ENCODE peak calls at places on chromosomes 5 and 9, in five cellular contexts. A, D, T, K and V are unnamed samples.

GRCh38 chr5:139147743-139148079 is 50.5 kb downstream of the SIL1 start:
- DNase-seq in D (peak), T (peak), K (peak), A (peak), V (no peak)

GRCh38 chr9:121317737-121318630 is 50.0 kb downstream of the GSN start:
- DNase-seq in K (no peak), A (peak), D (no peak), T (peak), V (no peak)

GRCh38 chr9:297104-297794 is 82.6 kb downstream of the DOCK8 start:
- DNase-seq in D (no peak), K (peak), T (no peak), A (no peak), V (peak)

GRCh38 chr9:127283917-127284316 is 19.3 kb downstream of the GARNL3 start:
- DNase-seq in K (peak), A (peak), D (peak), T (no peak), V (no peak)

GRCh38 chr9:128208386-128208785 is 5.2 kb downstream of the DNM1 start:
- DNase-seq in D (no peak), T (no peak), A (no peak), K (peak), V (no peak)

GRCh38 chr5:76791461-76791860 is 27.4 kb upstream of the F2RL1 start:
- DNase-seq in T (no peak), A (peak), K (no peak), D (no peak), V (no peak)

GRCh38 chr5:96934291-96934694 is 1.6 kb upstream of the LNPEP start:
- DNase-seq in T (no peak), D (peak), A (no peak), K (no peak), V (no peak)

GRCh38 chr9:73871636-73872035 is 625.5 kb upstream of the RORB start:
- DNase-seq in A (peak), T (no peak), K (no peak), D (no peak), V (no peak)

GRCh38 chr5:54093081-54093492 is 217.3 kb downstream of the ARL15 start:
- DNase-seq in T (no peak), A (no peak), K (peak), D (no peak), V (no peak)

GRCh38 chr9:16316406-16316805 is 554.1 kb downstream of the BNC2 start:
- DNase-seq in A (no peak), T (peak), D (no peak), K (no peak), V (no peak)

GRCh38 chr9:114378016-114378415 is 9.8 kb downstream of the AKNA start:
- DNase-seq in T (no peak), K (no peak), A (no peak), D (no peak), V (no peak)

GRCh38 chr5:135038829-135039525 is 4.9 kb upstream of the PITX1 start:
- DNase-seq in K (peak), D (no peak), T (no peak), A (no peak), V (no peak)

GRCh38 chr5:78574157-78574673 is 74.4 kb downstream of the LHFPL2 start:
- DNase-seq in A (peak), K (no peak), D (no peak), T (no peak), V (no peak)

GRCh38 chr5:135641329-135642178 is 62.8 kb upstream of the CXCL14 start:
- DNase-seq in A (no peak), T (peak), D (no peak), K (no peak), V (no peak)

GRCh38 chr9:100296407-100296806 is 56.3 kb downstream of the TEX10 start:
- DNase-seq in K (no peak), A (no peak), T (no peak), D (no peak), V (no peak)

GRCh38 chr5:180353226-180353962 is at the start of gene GFPT2:
- DNase-seq in D (no peak), K (peak), T (peak), A (peak), V (no peak)

GRCh38 chr9:131697097-131697496 is 42.8 kb downstream of the RAPGEF1 start:
- DNase-seq in K (no peak), A (peak), T (peak), D (peak), V (no peak)

GRCh38 chr9:109120204-109120789 is 550 bp upstream of the TMEM245 start:
- DNase-seq in K (no peak), T (no peak), A (no peak), D (no peak), V (no peak)
- H3K4me3 ChIP-seq in K (peak), T (no peak), A (no peak), D (no peak), V (no peak)

GRCh38 chr5:149614034-149614907 is 33.0 kb downstream of the ARHGEF37 start:
- DNase-seq in T (no peak), D (no peak), A (no peak), K (peak), V (no peak)
- H3K4me3 ChIP-seq in T (no peak), D (no peak), A (no peak), K (no peak), V (no peak)

GRCh38 chr5:80672140-80672736 is 17.5 kb upstream of the DHFR start:
- DNase-seq in D (peak), A (peak), T (peak), K (peak), V (peak)

GRCh38 chr5:80665057-80665456 is 10.3 kb upstream of the DHFR start:
- DNase-seq in K (no peak), D (no peak), T (no peak), A (no peak), V (no peak)

GRCh38 chr5:80667384-80667783 is 12.6 kb upstream of the DHFR start:
- DNase-seq in K (no peak), T (no peak), A (no peak), D (no peak), V (no peak)

DNA sequence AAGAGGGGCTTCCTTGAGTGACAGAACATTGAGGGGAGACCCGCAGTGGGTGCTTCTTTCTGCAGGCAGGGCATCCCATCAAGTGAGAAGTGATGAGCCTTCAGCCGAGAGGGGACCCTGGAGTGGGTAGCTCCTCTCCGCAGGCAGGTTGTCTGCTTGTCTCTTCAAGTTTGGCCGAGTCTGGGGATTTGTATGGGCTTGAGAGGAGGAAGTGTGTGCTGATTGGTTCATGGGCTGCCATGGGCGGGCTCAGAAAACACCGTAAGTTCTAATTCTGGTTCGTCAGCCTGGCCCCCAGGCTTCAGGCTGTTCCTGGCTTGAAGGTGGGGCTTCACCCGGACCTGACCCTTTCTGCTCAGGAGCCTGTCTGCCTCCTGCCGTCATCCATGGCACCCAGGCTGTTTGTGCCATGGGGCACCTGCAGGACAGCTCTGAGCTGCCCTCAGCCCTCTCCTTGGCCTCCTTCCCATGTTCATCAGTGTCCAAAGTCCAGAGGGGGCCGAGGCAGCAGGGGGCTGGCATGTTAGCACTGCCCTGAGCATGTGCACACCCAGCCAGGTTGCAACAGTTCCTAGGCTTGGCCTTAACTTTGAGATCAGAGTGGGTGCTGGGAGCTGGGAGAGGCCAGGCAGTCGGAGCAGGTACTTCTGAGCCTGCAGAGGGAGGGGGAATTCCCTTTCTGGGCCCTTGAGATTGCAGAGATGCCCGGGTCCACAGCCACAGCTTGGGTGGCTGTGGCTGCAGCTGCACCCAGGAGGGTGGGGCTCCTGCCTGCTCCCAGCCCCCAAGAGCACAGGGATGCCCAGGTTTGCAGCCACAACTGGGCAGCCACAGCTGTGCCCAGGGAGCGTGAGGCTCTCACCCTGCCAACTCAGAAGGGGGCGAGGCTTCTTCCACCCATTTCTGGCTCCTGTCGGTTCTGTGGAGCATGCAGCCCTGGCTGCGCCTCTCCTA is 13.5 kb upstream of the DHFR start:
- DNase-seq in K (peak), D (no peak), T (no peak), A (no peak), V (no peak)
- H3K4me3 ChIP-seq in K (no peak), D (no peak), T (no peak), A (no peak), V (peak)

GRCh38 chr9:36141761-36142160 is 5.2 kb downstream of the GLIPR2 start:
- DNase-seq in T (no peak), D (no peak), K (no peak), A (no peak), V (no peak)

GRCh38 chr9:36143242-36143641 is 6.7 kb downstream of the GLIPR2 start:
- DNase-seq in D (no peak), K (no peak), A (no peak), T (no peak), V (no peak)

GRCh38 chr9:36144322-36145206 is 8.0 kb downstream of the GLIPR2 start:
- DNase-seq in K (no peak), D (no peak), T (no peak), A (no peak), V (no peak)

GRCh38 chr9:36141288-36141687 is 4.8 kb downstream of the GLIPR2 start:
- DNase-seq in T (no peak), K (peak), D (no peak), A (peak), V (no peak)

DNA sequence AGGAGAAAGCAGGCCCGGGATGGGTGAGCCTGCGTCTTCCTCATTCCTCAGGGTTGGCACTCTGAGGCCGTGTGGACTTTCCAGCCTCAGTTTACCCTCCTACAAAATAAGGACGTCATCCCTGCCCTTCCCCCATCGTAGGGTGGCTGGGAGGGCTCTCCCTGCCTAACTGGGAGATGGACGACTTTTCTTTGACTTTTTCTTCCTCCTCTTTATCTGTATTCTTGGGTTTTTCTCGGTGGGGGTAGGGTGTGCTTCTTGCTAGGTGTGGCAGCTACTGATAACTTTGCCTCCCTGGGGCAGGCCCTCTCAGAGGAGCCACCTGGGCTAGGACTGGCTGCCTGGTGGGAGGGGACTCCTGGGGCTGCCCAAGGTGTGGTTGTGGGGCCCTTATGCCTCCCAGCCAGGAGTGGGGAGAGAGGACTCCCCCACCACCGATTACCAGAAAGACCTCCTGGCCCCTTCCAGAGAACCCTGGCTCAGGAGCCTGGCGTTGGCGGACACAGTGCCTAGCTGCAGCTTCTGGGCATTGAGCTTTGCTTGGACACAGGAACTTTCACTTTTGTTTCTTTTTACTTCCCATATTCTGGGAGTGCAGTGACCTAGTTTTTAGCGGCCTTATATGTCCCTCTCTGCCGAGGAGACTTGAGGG is 6.1 kb downstream of the GLIPR2 start:
- DNase-seq in K (no peak), A (no peak), T (no peak), D (no peak), V (no peak)
- H3K4me3 ChIP-seq in K (no peak), A (no peak), T (no peak), D (no peak), V (no peak)

GRCh38 chr5:417765-418559 is 25.0 kb upstream of the EXOC3 start:
- DNase-seq in T (no peak), K (no peak), A (no peak), D (no peak), V (no peak)

GRCh38 chr5:417301-417700 is 25.7 kb upstream of the EXOC3 start:
- DNase-seq in A (no peak), D (no peak), T (no peak), K (no peak), V (no peak)

GRCh38 chr5:418681-419121 is 24.3 kb upstream of the EXOC3 start:
- DNase-seq in D (no peak), K (no peak), A (no peak), T (peak), V (no peak)

GRCh38 chr5:416636-416960 is 26.4 kb upstream of the EXOC3 start:
- DNase-seq in D (no peak), K (no peak), T (no peak), A (no peak), V (no peak)

GRCh38 chr5:415928-416635 is 26.9 kb upstream of the EXOC3 start:
- DNase-seq in K (no peak), A (no peak), T (peak), D (no peak), V (no peak)
- H3K4me3 ChIP-seq in K (no peak), A (no peak), T (no peak), D (no peak), V (no peak)

GRCh38 chr5:151678146-151678545 is 8.6 kb downstream of the SPARC start:
- DNase-seq in A (peak), K (no peak), T (no peak), D (no peak), V (no peak)

GRCh38 chr5:151682240-151682639 is 4.5 kb downstream of the SPARC start:
- DNase-seq in T (no peak), D (no peak), K (no peak), A (no peak), V (no peak)

GRCh38 chr5:151680944-151681427 is 5.7 kb downstream of the SPARC start:
- DNase-seq in K (no peak), T (no peak), D (no peak), A (peak), V (no peak)

GRCh38 chr5:151678713-151679112 is 8.0 kb downstream of the SPARC start:
- DNase-seq in D (no peak), T (peak), A (no peak), K (no peak), V (no peak)

DNA sequence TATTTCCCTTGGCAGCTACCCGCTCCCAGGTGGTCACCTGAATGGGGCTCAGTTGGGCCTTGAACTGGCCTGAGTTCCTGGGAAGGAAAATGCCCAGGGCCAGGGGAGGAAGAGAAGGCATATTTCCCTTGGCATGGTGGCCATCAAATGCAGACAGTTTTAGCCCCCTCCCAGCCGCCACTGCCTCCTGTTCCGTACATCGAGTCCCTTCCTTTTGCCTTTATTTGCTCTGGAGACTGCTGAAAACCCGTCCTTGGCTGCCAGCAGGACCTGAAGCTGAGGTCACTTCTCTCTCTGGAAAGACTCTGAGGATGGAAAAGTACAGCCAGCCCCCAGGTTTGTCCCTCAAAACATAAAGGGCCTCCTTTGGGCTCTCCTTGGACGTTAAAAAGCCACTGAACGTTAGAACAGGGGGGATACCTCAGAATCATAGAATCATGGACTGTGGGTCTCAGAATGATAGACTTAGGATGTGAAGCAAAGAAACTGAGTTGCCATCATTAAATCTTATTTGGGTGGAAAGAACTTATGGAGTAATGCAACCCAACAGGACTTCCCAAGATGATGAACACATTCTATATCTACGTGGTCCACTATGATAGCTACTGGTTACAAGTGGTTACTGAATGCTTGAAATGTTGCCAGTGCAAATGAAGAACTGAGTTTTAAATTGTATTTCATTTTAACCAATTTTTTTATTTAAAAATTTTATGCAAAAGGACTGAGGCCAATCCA is 7.1 kb downstream of the SPARC start:
- DNase-seq in T (peak), A (no peak), K (no peak), D (no peak), V (no peak)
- H3K4me3 ChIP-seq in T (no peak), A (no peak), K (no peak), D (no peak), V (no peak)

GRCh38 chr5:178210073-178210526 is 5.8 kb downstream of the HNRNPAB start:
- DNase-seq in T (no peak), D (no peak), A (no peak), K (no peak), V (no peak)

GRCh38 chr5:178207183-178207916 is 3.0 kb downstream of the HNRNPAB start:
- DNase-seq in T (no peak), K (peak), D (peak), A (peak), V (no peak)

GRCh38 chr5:178209334-178210072 is 5.2 kb downstream of the HNRNPAB start:
- DNase-seq in D (no peak), T (no peak), K (no peak), A (no peak), V (no peak)

GRCh38 chr5:178207917-178208280 is 3.6 kb downstream of the HNRNPAB start:
- DNase-seq in K (no peak), D (no peak), T (no peak), A (no peak), V (no peak)

DNA sequence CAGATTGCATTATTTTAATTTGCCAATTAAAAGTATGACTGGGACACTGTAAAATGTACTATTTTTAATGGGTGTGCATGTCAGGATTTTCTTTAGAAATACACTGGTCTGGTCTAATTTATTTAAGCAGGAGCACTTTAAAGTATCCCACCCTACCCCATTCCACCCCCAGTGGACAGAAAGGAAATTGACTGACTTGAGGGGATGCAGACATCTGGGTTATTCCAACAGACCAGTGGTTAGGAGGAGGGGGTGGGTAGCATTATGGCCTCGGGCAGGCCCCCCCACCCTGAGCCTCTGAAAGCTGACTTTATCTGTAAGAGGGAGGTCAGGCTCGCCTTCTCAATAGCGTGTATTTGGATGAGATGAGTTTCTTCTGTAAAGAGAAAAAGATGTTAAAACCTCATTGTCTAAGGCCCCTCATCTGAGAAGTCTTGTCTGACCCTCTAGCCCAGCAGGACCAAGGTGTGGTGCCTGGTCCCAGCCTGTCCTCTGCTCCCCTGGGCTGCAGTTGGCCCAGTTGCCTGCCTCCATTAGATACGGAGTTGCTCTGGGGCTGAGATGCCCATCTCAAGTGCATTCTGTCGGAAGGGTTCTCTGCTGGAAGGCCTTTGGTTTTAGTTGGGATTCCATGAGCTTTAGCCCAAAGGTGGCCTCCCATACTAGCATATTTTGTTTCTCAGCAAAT is 4.4 kb downstream of the HNRNPAB start:
- DNase-seq in T (no peak), K (no peak), A (no peak), D (no peak), V (no peak)
- H3K4me3 ChIP-seq in T (no peak), K (no peak), A (no peak), D (no peak), V (no peak)

DNA sequence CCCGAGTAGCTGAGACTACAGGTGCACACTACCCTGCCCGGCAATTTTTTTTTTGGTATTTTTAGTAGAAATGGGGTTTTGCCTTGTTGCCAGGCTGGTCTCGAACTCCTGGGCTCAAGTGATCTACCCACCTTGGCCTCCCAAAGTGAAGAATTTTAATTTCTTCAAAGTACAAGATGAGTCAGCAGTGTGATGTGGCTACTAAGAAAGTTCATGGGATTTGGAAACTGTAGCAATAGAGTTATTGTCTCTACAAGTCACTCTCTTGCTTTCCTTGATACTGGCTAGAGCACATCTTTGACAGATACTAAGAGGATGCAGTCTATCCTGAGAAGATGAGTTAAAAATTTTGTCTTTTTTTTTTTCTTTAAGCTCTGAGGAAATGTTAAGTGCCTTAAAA is 1.6 kb downstream of the CREB3 start:
- DNase-seq in A (no peak), D (no peak), T (no peak), K (no peak), V (no peak)
- H3K4me3 ChIP-seq in A (no peak), D (no peak), T (no peak), K (no peak), V (no peak)

DNA sequence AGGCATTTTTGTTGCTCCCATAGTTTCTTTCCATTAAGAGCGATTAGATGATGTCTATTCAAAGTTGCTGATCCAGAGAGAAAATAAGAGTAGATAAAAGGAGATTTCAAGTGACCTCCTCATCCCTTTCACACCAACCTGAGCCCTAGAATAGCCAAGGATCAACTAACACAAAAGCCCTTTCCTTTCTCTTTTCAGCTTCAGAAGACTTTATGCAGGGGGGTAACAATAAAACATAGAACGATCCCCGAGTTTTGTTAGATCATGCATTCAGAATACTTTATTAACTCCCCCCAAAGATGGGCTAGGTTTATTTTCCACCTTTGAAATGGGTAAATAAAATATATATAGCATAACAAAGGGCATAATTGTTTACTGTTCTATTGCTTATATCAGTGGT is 5.0 kb downstream of the NR2F1-AS1 start:
- DNase-seq in D (no peak), K (no peak), T (no peak), A (no peak), V (no peak)
- H3K4me3 ChIP-seq in D (no peak), K (no peak), T (no peak), A (no peak), V (no peak)